ENCODE peak calls at places on chromosomes 12 and 14, in six cellular contexts. U is RPMI7951; R is iPS-NIHi11; G is activated CD8-positive, alpha-beta memory T cell treated with anti-CD3 and anti-CD28 coated beads, Interleukin-2, amount 10 ng/mL, durations not matched to agents 7 days and 5 days; A is stimulated activated CD4-positive, alpha-beta T cell treated with anti-CD3 and anti-CD28 coated beads, TNF-alpha, amount 100 ng/mL, for 1 hour; F is T-helper 2 cell. Q is an unnamed sample.

GRCh38 chr12:89162704-89163261 is 189.5 kb downstream of the DUSP6 start:
- DNase-seq in U (peak; percentile 98), R (no peak), G (peak; percentile 64), A (no peak), F (no peak), Q (peak; percentile 99)

GRCh38 chr12:78455991-78456390 is 408.6 kb upstream of the SYT1 start:
- DNase-seq in U (no peak), R (no peak), G (no peak), A (no peak), F (no peak), Q (no peak)

GRCh38 chr12:65510584-65511050 is 232.1 kb downstream of the MSRB3 start:
- DNase-seq in U (peak; percentile 73), R (peak; percentile 78), G (no peak), A (no peak), F (no peak), Q (no peak)

GRCh38 chr12:50077099-50077498 is 8.0 kb upstream of the SMARCD1 start:
- DNase-seq in U (no peak), R (no peak), G (no peak), A (no peak), F (no peak), Q (no peak)

GRCh38 chr14:50887476-50887875 is 15.6 kb downstream of the ABHD12B start:
- DNase-seq in U (no peak), R (no peak), G (no peak), A (no peak), F (no peak), Q (no peak)

GRCh38 chr14:94649543-94650443 is 37.6 kb downstream of the SERPINA3 start:
- DNase-seq in U (no peak), R (no peak), G (no peak), A (no peak), F (no peak), Q (no peak)

GRCh38 chr14:35085441-35085840 is 36.3 kb downstream of the PPP2R3C start:
- DNase-seq in U (no peak), R (no peak), G (no peak), A (no peak), F (no peak), Q (no peak)

GRCh38 chr12:132776816-132777568 is 15.4 kb upstream of the ANKLE2 start:
- DNase-seq in U (no peak), R (peak; percentile 1), G (no peak), A (no peak), F (no peak), Q (no peak)

GRCh38 chr14:63614964-63615363 is 26.7 kb downstream of the WDR89 start:
- DNase-seq in U (peak; percentile 21), R (no peak), G (no peak), A (no peak), F (no peak), Q (peak; percentile 60)